ENCODE peak calls at places on chromosomes 5 and 9, in ten cellular contexts. One of them, this sample, is unnamed.

GRCh38 chr5:168076561-168076991 is 214.9 kb upstream of the WWC1 start:
- DNase-seq in endothelial cell of umbilical vein: no peak
- DNase-seq in neuronal stem cell: no peak
- DNase-seq in IMR-90: peak; percentile 13
- DNase-seq in K562: no peak
- DNase-seq in mammary epithelial cell: no peak
- DNase-seq in H1: peak; percentile 84
- DNase-seq in endodermal cell: peak; percentile 93
- DNase-seq in HepG2: peak; percentile 16
- DNase-seq in adipocyte: peak; percentile 97
- DNase-seq in this sample: peak; percentile 22

GRCh38 chr9:113219972-113220371 is 1.1 kb downstream of the FKBP15 start:
- DNase-seq in endothelial cell of umbilical vein: no peak
- DNase-seq in neuronal stem cell: no peak
- DNase-seq in IMR-90: peak; percentile 84
- DNase-seq in K562: no peak
- DNase-seq in mammary epithelial cell: peak; percentile 56
- DNase-seq in H1: no peak
- DNase-seq in endodermal cell: no peak
- DNase-seq in HepG2: no peak
- DNase-seq in adipocyte: peak; percentile 54
- DNase-seq in this sample: peak; percentile 19

GRCh38 chr5:3353561-3353960 is 242.1 kb upstream of the IRX1 start:
- DNase-seq in endothelial cell of umbilical vein: no peak
- DNase-seq in neuronal stem cell: no peak
- DNase-seq in IMR-90: no peak
- DNase-seq in K562: no peak
- DNase-seq in mammary epithelial cell: no peak
- DNase-seq in H1: no peak
- DNase-seq in endodermal cell: peak; percentile 22
- DNase-seq in HepG2: no peak
- DNase-seq in adipocyte: no peak
- DNase-seq in this sample: no peak

GRCh38 chr5:132098151-132098594 is 24.6 kb downstream of the CSF2 start:
- DNase-seq in endothelial cell of umbilical vein: no peak
- DNase-seq in neuronal stem cell: no peak
- DNase-seq in IMR-90: peak; percentile 74
- DNase-seq in K562: peak; percentile 79
- DNase-seq in mammary epithelial cell: peak; percentile 31
- DNase-seq in H1: no peak
- DNase-seq in endodermal cell: peak; percentile 19
- DNase-seq in HepG2: no peak
- DNase-seq in adipocyte: peak; percentile 19
- DNase-seq in this sample: no peak

GRCh38 chr9:33946779-33947535 is 101.7 kb downstream of the UBAP2 start:
- DNase-seq in endothelial cell of umbilical vein: peak; percentile 58
- DNase-seq in neuronal stem cell: no peak
- DNase-seq in IMR-90: peak; percentile 98
- DNase-seq in K562: no peak
- DNase-seq in mammary epithelial cell: peak; percentile 87
- DNase-seq in H1: no peak
- DNase-seq in endodermal cell: no peak
- DNase-seq in HepG2: no peak
- DNase-seq in adipocyte: peak; percentile 96
- DNase-seq in this sample: no peak

GRCh38 chr5:135564305-135564704 is 14.5 kb downstream of the CXCL14 start:
- DNase-seq in endothelial cell of umbilical vein: no peak
- DNase-seq in neuronal stem cell: no peak
- DNase-seq in IMR-90: no peak
- DNase-seq in K562: no peak
- DNase-seq in mammary epithelial cell: no peak
- DNase-seq in H1: no peak
- DNase-seq in endodermal cell: no peak
- DNase-seq in HepG2: no peak
- DNase-seq in adipocyte: no peak
- DNase-seq in this sample: no peak

GRCh38 chr9:87592554-87593394 is 95.1 kb downstream of the DAPK1 start:
- DNase-seq in endothelial cell of umbilical vein: no peak
- DNase-seq in neuronal stem cell: no peak
- DNase-seq in IMR-90: peak; percentile 69
- DNase-seq in K562: peak; percentile 52
- DNase-seq in mammary epithelial cell: no peak
- DNase-seq in H1: no peak
- DNase-seq in endodermal cell: no peak
- DNase-seq in HepG2: no peak
- DNase-seq in adipocyte: peak; percentile 78
- DNase-seq in this sample: no peak

GRCh38 chr9:38423939-38424843 is at the start of gene IGFBPL1:
- DNase-seq in endothelial cell of umbilical vein: peak; percentile 29
- DNase-seq in neuronal stem cell: peak; percentile 51
- DNase-seq in IMR-90: no peak
- DNase-seq in K562: no peak
- DNase-seq in mammary epithelial cell: peak; percentile 17
- DNase-seq in H1: peak; percentile 72
- DNase-seq in endodermal cell: peak; percentile 83
- DNase-seq in HepG2: no peak
- DNase-seq in adipocyte: peak; percentile 70
- DNase-seq in this sample: peak; percentile 49

GRCh38 chr5:129099184-129099570 is 4.6 kb downstream of the ISOC1 start:
- DNase-seq in endothelial cell of umbilical vein: no peak
- DNase-seq in neuronal stem cell: no peak
- DNase-seq in IMR-90: peak; percentile 8
- DNase-seq in K562: no peak
- DNase-seq in mammary epithelial cell: no peak
- DNase-seq in H1: no peak
- DNase-seq in endodermal cell: no peak
- DNase-seq in HepG2: no peak
- DNase-seq in adipocyte: no peak
- DNase-seq in this sample: no peak

GRCh38 chr5:37043693-37044092 is 167.1 kb downstream of the NIPBL start:
- DNase-seq in endothelial cell of umbilical vein: no peak
- DNase-seq in neuronal stem cell: no peak
- DNase-seq in IMR-90: no peak
- DNase-seq in K562: no peak
- DNase-seq in mammary epithelial cell: no peak
- DNase-seq in H1: no peak
- DNase-seq in endodermal cell: peak; percentile 49
- DNase-seq in HepG2: peak; percentile 3
- DNase-seq in adipocyte: no peak
- DNase-seq in this sample: no peak

GRCh38 chr5:167816354-167816753 is 475.1 kb upstream of the WWC1 start:
- DNase-seq in endothelial cell of umbilical vein: no peak
- DNase-seq in neuronal stem cell: no peak
- DNase-seq in IMR-90: peak; percentile 6
- DNase-seq in K562: no peak
- DNase-seq in mammary epithelial cell: no peak
- DNase-seq in H1: no peak
- DNase-seq in endodermal cell: no peak
- DNase-seq in HepG2: no peak
- DNase-seq in adipocyte: peak; percentile 44
- DNase-seq in this sample: no peak

GRCh38 chr5:43121565-43122484 is 1.1 kb downstream of the ZNF131 start:
- DNase-seq in endothelial cell of umbilical vein: peak; percentile 53
- DNase-seq in neuronal stem cell: peak; percentile 3
- DNase-seq in IMR-90: peak; percentile 80
- DNase-seq in K562: peak; percentile 34
- DNase-seq in mammary epithelial cell: peak; percentile 48
- DNase-seq in H1: peak; percentile 77
- DNase-seq in endodermal cell: no peak
- DNase-seq in HepG2: peak; percentile 8
- DNase-seq in adipocyte: peak; percentile 75
- DNase-seq in this sample: peak; percentile 48

GRCh38 chr9:95499101-95499676 is 17.6 kb downstream of the PTCH1 start:
- DNase-seq in endothelial cell of umbilical vein: no peak
- DNase-seq in neuronal stem cell: no peak
- DNase-seq in IMR-90: peak; percentile 32
- DNase-seq in K562: no peak
- DNase-seq in mammary epithelial cell: no peak
- DNase-seq in H1: no peak
- DNase-seq in endodermal cell: no peak
- DNase-seq in HepG2: no peak
- DNase-seq in adipocyte: no peak
- DNase-seq in this sample: no peak
- H3K4me1 ChIP-seq in endothelial cell of umbilical vein: no peaks in the 10 kb centered on the region
- H3K4me1 ChIP-seq in neuronal stem cell: peaks cover 39% of the 10 kb centered on the region
- H3K4me1 ChIP-seq in IMR-90: peaks cover 26% of the 10 kb centered on the region
- H3K4me1 ChIP-seq in K562: peaks cover 12% of the 10 kb centered on the region
- H3K4me1 ChIP-seq in mammary epithelial cell: peaks cover 16% of the 10 kb centered on the region
- H3K4me1 ChIP-seq in H1: peaks cover 8% of the 10 kb centered on the region
- H3K4me1 ChIP-seq in endodermal cell: peaks cover 4% of the 10 kb centered on the region
- H3K4me1 ChIP-seq in HepG2: peaks cover 26% of the 10 kb centered on the region
- H3K4me1 ChIP-seq in adipocyte: peaks cover 27% of the 10 kb centered on the region
- H3K4me1 ChIP-seq in this sample: peaks cover 14% of the 10 kb centered on the region

GRCh38 chr9:35689601-35690446 is at the start of gene TPM2:
- DNase-seq in endothelial cell of umbilical vein: peak; percentile 70
- DNase-seq in neuronal stem cell: peak; percentile 58
- DNase-seq in IMR-90: peak; percentile 90
- DNase-seq in K562: peak; percentile 19
- DNase-seq in mammary epithelial cell: peak; percentile 55
- DNase-seq in H1: peak; percentile 84
- DNase-seq in endodermal cell: peak; percentile 89
- DNase-seq in HepG2: no peak
- DNase-seq in adipocyte: peak; percentile 85
- DNase-seq in this sample: peak; percentile 52

GRCh38 chr9:35691325-35691631 is 1.6 kb upstream of the TPM2 start:
- DNase-seq in endothelial cell of umbilical vein: no peak
- DNase-seq in neuronal stem cell: no peak
- DNase-seq in IMR-90: no peak
- DNase-seq in K562: no peak
- DNase-seq in mammary epithelial cell: no peak
- DNase-seq in H1: no peak
- DNase-seq in endodermal cell: no peak
- DNase-seq in HepG2: no peak
- DNase-seq in adipocyte: no peak
- DNase-seq in this sample: peak; percentile 43

GRCh38 chr9:35691757-35692301 is 2.1 kb upstream of the TPM2 start:
- DNase-seq in endothelial cell of umbilical vein: no peak
- DNase-seq in neuronal stem cell: no peak
- DNase-seq in IMR-90: no peak
- DNase-seq in K562: no peak
- DNase-seq in mammary epithelial cell: no peak
- DNase-seq in H1: no peak
- DNase-seq in endodermal cell: peak; percentile 66
- DNase-seq in HepG2: no peak
- DNase-seq in adipocyte: no peak
- DNase-seq in this sample: peak; percentile 47

GRCh38 chr9:35689351-35689600 is 449 bp downstream of the TPM2 start:
- DNase-seq in endothelial cell of umbilical vein: no peak
- DNase-seq in neuronal stem cell: no peak
- DNase-seq in IMR-90: no peak
- DNase-seq in K562: no peak
- DNase-seq in mammary epithelial cell: no peak
- DNase-seq in H1: no peak
- DNase-seq in endodermal cell: no peak
- DNase-seq in HepG2: no peak
- DNase-seq in adipocyte: no peak
- DNase-seq in this sample: no peak

DNA sequence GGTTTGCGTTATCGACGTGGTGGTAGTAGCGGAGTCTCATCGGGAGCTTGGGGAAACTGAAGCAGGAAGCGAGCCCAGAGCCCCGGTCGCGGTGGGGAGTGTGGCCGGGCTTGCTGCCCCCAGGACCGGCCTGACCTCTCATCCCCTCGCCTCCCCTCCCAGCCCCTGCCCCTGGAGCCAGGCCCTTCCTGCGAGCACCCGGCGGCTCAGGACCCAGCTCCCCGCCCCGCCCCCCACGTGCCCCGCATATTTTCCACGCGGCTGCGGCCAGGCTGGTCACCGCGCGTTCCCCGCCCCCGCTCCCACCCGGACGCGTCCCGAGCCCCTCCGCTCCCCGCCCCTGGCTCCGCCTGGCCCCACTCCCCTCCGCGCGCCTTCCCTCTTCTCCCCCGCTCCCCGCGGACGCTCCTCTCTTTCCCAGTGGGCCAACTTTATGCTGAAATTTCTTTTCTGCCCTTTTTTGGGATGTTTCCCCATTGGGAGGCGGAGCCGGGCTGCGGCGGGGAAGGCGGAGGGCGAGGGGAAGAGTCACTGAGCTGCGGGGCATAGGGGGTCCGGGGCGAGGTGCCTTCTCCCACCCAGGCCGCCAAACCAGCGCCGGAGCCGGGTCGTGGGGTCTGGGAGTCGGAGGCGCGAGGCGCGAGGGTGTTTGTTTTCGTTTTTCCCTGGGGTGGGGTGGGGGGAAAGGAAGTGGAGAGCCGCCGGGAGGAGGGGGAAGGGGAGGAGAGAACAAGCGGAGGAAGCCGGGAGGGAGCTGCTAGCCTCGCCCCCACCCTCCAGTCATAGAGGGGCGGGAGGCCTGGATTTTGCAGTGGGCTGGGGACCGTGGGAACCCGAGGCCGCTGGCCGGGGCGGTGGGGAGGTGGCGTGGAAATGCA is 961 bp upstream of the TPM2 start:
- DNase-seq in endothelial cell of umbilical vein: peak; percentile 72
- DNase-seq in neuronal stem cell: peak; percentile 47
- DNase-seq in IMR-90: peak; percentile 75
- DNase-seq in K562: peak; percentile 78
- DNase-seq in mammary epithelial cell: no peak
- DNase-seq in H1: peak; percentile 84
- DNase-seq in endodermal cell: peak; percentile 88
- DNase-seq in HepG2: no peak
- DNase-seq in adipocyte: peak; percentile 93
- DNase-seq in this sample: peak; percentile 25
- H3K9ac ChIP-seq in endothelial cell of umbilical vein: peak overlapping the region; percentile 68
- H3K9ac ChIP-seq in neuronal stem cell: peak overlapping the region; percentile 95
- H3K9ac ChIP-seq in IMR-90: peak overlapping the region; percentile 95
- H3K9ac ChIP-seq in K562: peak overlapping the region; percentile 92
- H3K9ac ChIP-seq in mammary epithelial cell: no peak overlapping the region
- H3K9ac ChIP-seq in H1: no peak overlapping the region
- H3K9ac ChIP-seq in endodermal cell: peak overlapping the region; percentile 28
- H3K9ac ChIP-seq in HepG2: peak overlapping the region; percentile 68
- H3K9ac ChIP-seq in adipocyte: peak overlapping the region; percentile 98
- H3K9ac ChIP-seq in this sample: peak overlapping the region; percentile 79

GRCh38 chr5:14264605-14265316 is 121.6 kb downstream of the TRIO start:
- DNase-seq in endothelial cell of umbilical vein: peak; percentile 96
- DNase-seq in neuronal stem cell: peak; percentile 81
- DNase-seq in IMR-90: peak; percentile 94
- DNase-seq in K562: peak; percentile 94
- DNase-seq in mammary epithelial cell: peak; percentile 91
- DNase-seq in H1: peak; percentile 93
- DNase-seq in endodermal cell: peak; percentile 96
- DNase-seq in HepG2: peak; percentile 78
- DNase-seq in adipocyte: peak; percentile 96
- DNase-seq in this sample: peak; percentile 97
- H3K4me1 ChIP-seq in endothelial cell of umbilical vein: peaks cover 71% of the 10 kb centered on the region
- H3K4me1 ChIP-seq in neuronal stem cell: peaks cover 25% of the 10 kb centered on the region
- H3K4me1 ChIP-seq in IMR-90: peaks cover 50% of the 10 kb centered on the region
- H3K4me1 ChIP-seq in K562: peaks cover 33% of the 10 kb centered on the region
- H3K4me1 ChIP-seq in mammary epithelial cell: peaks cover 61% of the 10 kb centered on the region
- H3K4me1 ChIP-seq in H1: peaks cover 14% of the 10 kb centered on the region
- H3K4me1 ChIP-seq in endodermal cell: peaks cover 25% of the 10 kb centered on the region
- H3K4me1 ChIP-seq in HepG2: peaks cover 64% of the 10 kb centered on the region
- H3K4me1 ChIP-seq in adipocyte: peaks cover 70% of the 10 kb centered on the region
- H3K4me1 ChIP-seq in this sample: peaks cover 43% of the 10 kb centered on the region

DNA sequence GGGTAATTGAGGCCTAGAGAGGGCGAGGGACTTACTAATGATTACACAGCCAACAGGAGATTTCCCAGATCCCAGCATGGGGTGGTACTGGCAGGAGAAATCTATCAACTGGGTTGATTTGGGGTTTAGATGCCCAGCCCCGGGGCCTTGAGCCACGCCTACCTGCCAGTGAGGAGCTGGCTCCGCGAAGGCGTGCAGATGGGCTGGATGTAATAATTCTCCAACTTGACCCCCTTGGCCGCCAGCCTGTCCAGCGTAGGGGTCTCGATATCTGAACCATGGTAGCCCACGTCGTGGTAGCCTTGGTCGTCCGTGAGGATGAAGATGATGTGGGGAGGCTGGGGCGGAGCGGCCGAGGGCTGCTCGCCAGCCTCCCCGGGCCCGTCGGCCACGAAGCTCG is 804 bp downstream of the ARSI start:
- DNase-seq in endothelial cell of umbilical vein: no peak
- DNase-seq in neuronal stem cell: no peak
- DNase-seq in IMR-90: no peak
- DNase-seq in K562: no peak
- DNase-seq in mammary epithelial cell: no peak
- DNase-seq in H1: no peak
- DNase-seq in endodermal cell: peak; percentile 72
- DNase-seq in HepG2: no peak
- DNase-seq in adipocyte: no peak
- DNase-seq in this sample: no peak
- H3K9ac ChIP-seq in endothelial cell of umbilical vein: no peak overlapping the region
- H3K9ac ChIP-seq in neuronal stem cell: peak overlapping the region; percentile 46
- H3K9ac ChIP-seq in IMR-90: peak overlapping the region; percentile 72
- H3K9ac ChIP-seq in K562: no peak overlapping the region
- H3K9ac ChIP-seq in mammary epithelial cell: no peak overlapping the region
- H3K9ac ChIP-seq in H1: no peak overlapping the region
- H3K9ac ChIP-seq in endodermal cell: peak overlapping the region; percentile 65
- H3K9ac ChIP-seq in HepG2: peak overlapping the region; percentile 68
- H3K9ac ChIP-seq in adipocyte: no peak overlapping the region
- H3K9ac ChIP-seq in this sample: no peak overlapping the region